ENCODE peak calls at places on chromosomes 1 and 21, in eight cellular contexts. P is NB4, B is HCT116, W is IMR-90, L is GM12891, X is adrenal gland, I is erythroblast, Y is heart left ventricle. D is an unnamed sample.

GRCh38 chr1:198072177-198072576 is 84.6 kb upstream of the NEK7 start:
- DNase-seq in P (no peak), B (no peak), W (no peak), L (no peak), X (no peak), I (no peak), Y (no peak), D (no peak)

GRCh38 chr1:20281801-20282200 is 8.9 kb upstream of the VWA5B1 start:
- DNase-seq in P (no peak), B (no peak), W (peak), L (no peak), X (no peak), I (no peak), Y (no peak), D (peak)

GRCh38 chr21:17270234-17270633 is 242.6 kb upstream of the CXADR start:
- DNase-seq in P (peak), B (no peak), W (peak), L (no peak), X (peak), I (no peak), Y (no peak), D (peak)

GRCh38 chr1:181482001-181482430 is 1.3 kb upstream of the CACNA1E start:
- DNase-seq in P (no peak), B (no peak), W (no peak), L (no peak), X (no peak), I (no peak), Y (no peak), D (no peak)

GRCh38 chr21:15741510-15741909 is 11.7 kb downstream of the USP25 start:
- DNase-seq in P (no peak), B (no peak), W (peak), L (no peak), X (no peak), I (no peak), Y (no peak), D (no peak)

GRCh38 chr1:245247791-245248789 is 93.3 kb downstream of the KIF26B start:
- DNase-seq in P (no peak), B (no peak), W (no peak), L (no peak), X (peak), I (no peak), Y (no peak), D (no peak)

GRCh38 chr1:180857947-180858768 is 54.5 kb upstream of the KIAA1614 start:
- DNase-seq in P (no peak), B (no peak), W (no peak), L (no peak), X (no peak), I (no peak), Y (no peak), D (no peak)

GRCh38 chr1:208731976-208732821 is 488.0 kb upstream of the PLXNA2 start:
- DNase-seq in P (no peak), B (no peak), W (no peak), L (no peak), X (no peak), I (no peak), Y (no peak), D (no peak)

GRCh38 chr1:227546598-227547313 is 16.6 kb upstream of the ZNF678 start:
- DNase-seq in P (no peak), B (no peak), W (no peak), L (no peak), X (no peak), I (no peak), Y (no peak), D (no peak)

GRCh38 chr1:203858055-203858454 is 3.3 kb upstream of the SNRPE start:
- DNase-seq in P (no peak), B (no peak), W (peak), L (no peak), X (peak), I (no peak), Y (no peak), D (peak)

GRCh38 chr21:35326677-35327076 is 277.6 kb upstream of the RUNX1 start:
- DNase-seq in P (no peak), B (no peak), W (peak), L (no peak), X (no peak), I (no peak), Y (no peak), D (no peak)

GRCh38 chr1:15953294-15953771 is 22.6 kb downstream of the ZBTB17 start:
- DNase-seq in P (no peak), B (no peak), W (peak), L (no peak), X (no peak), I (no peak), Y (no peak), D (no peak)

GRCh38 chr21:33291686-33292085 is 25.5 kb downstream of the IL10RB start:
- DNase-seq in P (no peak), B (no peak), W (no peak), L (no peak), X (no peak), I (no peak), Y (no peak), D (no peak)

GRCh38 chr1:205314986-205315618 is 6.4 kb downstream of the NUAK2 start:
- DNase-seq in P (no peak), B (no peak), W (no peak), L (no peak), X (no peak), I (no peak), Y (no peak), D (no peak)

GRCh38 chr1:206757524-206758266 is 12.9 kb upstream of the IL19 start:
- DNase-seq in P (peak), B (no peak), W (no peak), L (no peak), X (no peak), I (no peak), Y (no peak), D (no peak)

GRCh38 chr1:150507912-150508864 is at the start of gene ECM1:
- DNase-seq in P (peak), B (no peak), W (peak), L (no peak), X (peak), I (no peak), Y (peak), D (peak)

GRCh38 chr1:85628791-85629531 is 48.4 kb downstream of the CCN1 start:
- DNase-seq in P (no peak), B (peak), W (peak), L (no peak), X (no peak), I (peak), Y (peak), D (peak)
- TF ChIP-seq POLR2A in P (no peak), B (no peak), W (peak), L (no peak), X (no peak), I (peak), Y (no peak), D (peak)

DNA sequence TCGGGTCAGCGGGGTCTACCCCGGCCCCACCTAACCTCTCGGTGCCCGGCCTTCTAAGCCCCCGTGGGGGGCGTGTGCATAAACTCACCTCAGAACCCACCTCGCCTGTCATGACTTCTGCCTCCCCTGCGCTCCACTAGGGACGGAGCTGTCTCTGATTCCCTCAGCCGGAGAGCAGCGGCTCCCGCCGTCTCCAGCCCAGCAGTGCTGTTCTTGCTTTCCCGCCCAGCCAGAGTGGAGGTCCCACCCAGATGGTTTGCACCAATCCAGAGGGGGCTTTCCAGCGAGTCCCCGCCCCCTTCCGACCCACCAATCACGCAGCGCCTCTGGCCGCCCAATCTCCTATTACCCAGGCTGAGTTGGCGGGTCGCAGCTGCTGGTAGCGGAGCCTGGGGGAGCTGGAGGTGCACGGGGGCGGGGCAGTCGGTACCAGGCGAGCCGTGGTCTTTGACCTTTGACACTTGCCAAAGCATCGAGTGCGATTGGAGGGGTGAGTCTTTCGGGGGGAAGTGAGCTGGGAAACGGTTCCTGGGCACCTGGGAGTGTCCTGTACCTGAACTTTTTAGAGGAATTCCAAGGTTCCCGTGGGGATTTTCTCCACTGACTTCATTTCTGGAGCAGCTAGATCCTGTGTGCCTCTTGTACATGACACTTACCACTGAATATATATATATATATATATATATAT is at the start of gene CLSPN:
- DNase-seq in P (peak), B (peak), W (peak), L (peak), X (peak), I (peak), Y (peak), D (peak)
- TF ChIP-seq POLR2A in P (peak), B (peak), W (peak), L (peak), X (no peak), I (peak), Y (no peak), D (peak)

GRCh38 chr1:100183370-100183769 is 5.3 kb upstream of the LRRC39 start:
- DNase-seq in P (no peak), B (no peak), W (no peak), L (no peak), X (no peak), I (no peak), Y (no peak), D (no peak)
- TF ChIP-seq POLR2A in P (no peak), B (no peak), W (no peak), L (no peak), X (no peak), I (no peak), Y (no peak), D (no peak)

GRCh38 chr1:32817159-32817814 is at the start of the genes S100PBP and YARS1:
- DNase-seq in P (peak), B (peak), W (peak), L (peak), X (peak), I (peak), Y (peak), D (peak)
- TF ChIP-seq POLR2A in P (peak), B (no peak), W (peak), L (peak), X (peak), I (peak), Y (no peak), D (peak)

D was measured in H54.